ENCODE peak calls at places on chromosomes 1 and 21, in four cellular contexts. D, X, M and T are unnamed samples. For H3K27me3 and H3K4me1, the result is how much of the 10 kb centered on the place peaks cover.

GRCh38 chr1:221887091-221887746 is 145.3 kb upstream of the DUSP10 start:
- DNase-seq in D (peak), X (peak), M (peak), T (no peak)

GRCh38 chr1:171581766-171582165 is 40.3 kb upstream of the MYOCOS start:
- DNase-seq in D (no peak), M (no peak), X (no peak), T (no peak)

GRCh38 chr21:33855190-33855589 is 60.4 kb downstream of the ATP5PO start:
- DNase-seq in X (no peak), M (peak), D (no peak), T (no peak)

GRCh38 chr1:50420283-50420682 is 3.0 kb downstream of the DMRTA2 start:
- DNase-seq in X (no peak), D (no peak), M (peak), T (no peak)

GRCh38 chr1:228037401-228038386 is 30.9 kb downstream of the WNT3A start:
- DNase-seq in M (peak), X (peak), D (no peak), T (peak)

GRCh38 chr1:36223373-36223995 is 759 bp upstream of the THRAP3 start:
- DNase-seq in D (peak), X (peak), M (peak), T (peak)

GRCh38 chr1:115983584-115983983 is 7.3 kb downstream of the SLC22A15 start:
- DNase-seq in X (no peak), D (no peak), M (no peak), T (no peak)

GRCh38 chr1:61160526-61160925 is 78.2 kb downstream of the NFIA start:
- DNase-seq in M (no peak), D (no peak), X (no peak), T (no peak)

GRCh38 chr1:27603962-27604578 is at the start of gene AHDC1:
- DNase-seq in D (peak), X (peak), M (peak), T (peak)

GRCh38 chr1:211959680-211960079 is 75.7 kb downstream of the INTS7 start:
- DNase-seq in X (no peak), M (no peak), D (no peak), T (no peak)

GRCh38 chr1:47231314-47232186 is 475 bp downstream of the TAL1 start:
- DNase-seq in M (peak), D (peak), X (peak), T (peak)

GRCh38 chr1:232306269-232306911 is 323.5 kb downstream of the SIPA1L2 start:
- DNase-seq in X (no peak), M (peak), D (no peak), T (no peak)

GRCh38 chr1:246335126-246335525 is 172.0 kb downstream of the SMYD3 start:
- DNase-seq in M (no peak), X (no peak), D (no peak), T (no peak)

GRCh38 chr1:187092104-187092503 is 263.4 kb downstream of the PLA2G4A start:
- DNase-seq in M (no peak), X (no peak), D (no peak), T (no peak)

GRCh38 chr1:158177705-158178450 is 2.8 kb upstream of the CD1D start:
- DNase-seq in X (peak), D (peak), M (peak), T (peak)

GRCh38 chr21:25412090-25412489 is 195.2 kb downstream of the MRPL39 start:
- DNase-seq in M (no peak), D (no peak), X (no peak), T (no peak)

GRCh38 chr21:25405991-25406390 is 201.3 kb downstream of the MRPL39 start:
- DNase-seq in X (no peak), M (no peak), D (no peak), T (no peak)

GRCh38 chr21:25409992-25410391 is 197.3 kb downstream of the MRPL39 start:
- DNase-seq in X (no peak), D (no peak), M (no peak), T (no peak)

DNA sequence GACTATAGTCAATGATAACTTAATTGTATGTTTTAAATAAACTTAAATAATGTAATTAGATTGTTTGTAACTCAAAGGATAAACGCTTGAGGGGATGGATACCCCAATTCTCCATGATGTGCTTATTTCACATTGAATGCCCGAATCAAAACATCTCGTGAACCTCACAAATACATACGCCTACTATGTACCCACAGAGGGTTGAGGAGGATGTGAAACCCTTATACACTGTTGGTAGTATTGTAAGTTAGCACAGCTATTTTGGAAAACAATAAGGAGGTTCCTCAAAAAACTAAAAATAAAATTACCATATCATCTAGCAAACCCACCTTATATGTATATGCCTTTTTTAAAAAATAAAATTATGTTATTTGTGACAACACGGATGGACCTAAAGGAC is 198.6 kb downstream of the MRPL39 start:
- DNase-seq in M (no peak), X (no peak), D (no peak), T (no peak)
- H3K27me3 ChIP-seq in M (under half), X (under half), D (under half), T (under half)

GRCh38 chr1:67969446-67969845 is 81.0 kb downstream of the DIRAS3 start:
- DNase-seq in M (no peak), X (no peak), D (no peak), T (no peak)

GRCh38 chr1:67966666-67967009 is 83.8 kb downstream of the DIRAS3 start:
- DNase-seq in M (no peak), D (no peak), X (no peak), T (no peak)

GRCh38 chr1:67966001-67966665 is 84.3 kb downstream of the DIRAS3 start:
- DNase-seq in M (no peak), X (no peak), D (no peak), T (no peak)

GRCh38 chr1:67973061-67973460 is 77.4 kb downstream of the DIRAS3 start:
- DNase-seq in M (peak), X (no peak), D (no peak), T (no peak)

GRCh38 chr1:67970088-67970487 is 80.3 kb downstream of the DIRAS3 start:
- DNase-seq in X (no peak), D (no peak), M (no peak), T (peak)
- H3K4me1 ChIP-seq in X (under half), D (under half), M (under half), T (under half)

GRCh38 chr1:156690673-156691032 is 13.4 kb upstream of the NES start:
- DNase-seq in M (no peak), D (no peak), X (no peak), T (no peak)
- H3K27me3 ChIP-seq in M (under half), D (under half), X (under half), T (under half)

DNA sequence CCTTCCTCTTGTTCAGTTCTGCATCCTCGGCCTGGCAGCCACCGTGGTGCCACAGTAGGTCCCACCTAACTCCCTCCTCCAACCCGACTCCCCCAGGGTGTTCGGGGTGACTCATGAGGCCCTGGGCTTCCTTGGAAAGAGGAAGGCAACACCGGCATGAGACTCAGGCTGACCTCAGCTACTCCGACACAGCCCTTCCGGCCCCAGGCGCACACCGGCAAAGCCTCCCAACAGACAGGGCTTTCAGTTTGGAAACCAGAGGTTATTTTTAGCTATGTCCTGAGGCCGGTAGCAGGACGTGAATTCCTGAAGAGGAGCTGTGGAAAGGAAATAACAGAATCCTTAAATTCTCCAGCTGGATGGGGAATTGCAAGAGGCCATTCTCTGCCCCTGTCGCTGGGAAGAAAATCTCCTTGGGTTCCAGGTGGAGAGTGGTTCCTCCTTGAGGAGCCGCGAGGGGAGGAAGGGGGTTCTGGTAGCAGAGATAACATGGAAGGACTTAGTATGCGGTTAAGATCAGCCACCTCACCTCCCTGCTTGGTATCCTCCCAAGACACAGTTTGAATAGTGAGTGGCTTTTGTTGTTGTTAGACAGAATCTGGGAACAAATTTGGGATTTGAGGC is 24.4 kb downstream of the PLXNA2 start:
- DNase-seq in M (peak), D (no peak), X (no peak), T (no peak)
- H3K4me1 ChIP-seq in M (under half), D (under half), X (under half), T (under half)

GRCh38 chr1:41410462-41410861 is 49.2 kb downstream of the FOXO6 start:
- DNase-seq in D (no peak), M (no peak), X (no peak), T (no peak)
- H3K27me3 ChIP-seq in D (under half), M (under half), X (under half), T (under half)

GRCh38 chr1:3456964-3457909 is 2.8 kb downstream of the ARHGEF16 start:
- DNase-seq in D (no peak), M (no peak), X (no peak), T (no peak)

GRCh38 chr1:3454811-3455618 is 550 bp downstream of the ARHGEF16 start:
- DNase-seq in D (peak), M (peak), X (peak), T (peak)

GRCh38 chr1:3455630-3456448 is 1.4 kb downstream of the ARHGEF16 start:
- DNase-seq in M (no peak), X (no peak), D (no peak), T (no peak)

GRCh38 chr1:3457910-3458621 is 3.6 kb downstream of the ARHGEF16 start:
- DNase-seq in M (no peak), D (no peak), X (no peak), T (no peak)

DNA sequence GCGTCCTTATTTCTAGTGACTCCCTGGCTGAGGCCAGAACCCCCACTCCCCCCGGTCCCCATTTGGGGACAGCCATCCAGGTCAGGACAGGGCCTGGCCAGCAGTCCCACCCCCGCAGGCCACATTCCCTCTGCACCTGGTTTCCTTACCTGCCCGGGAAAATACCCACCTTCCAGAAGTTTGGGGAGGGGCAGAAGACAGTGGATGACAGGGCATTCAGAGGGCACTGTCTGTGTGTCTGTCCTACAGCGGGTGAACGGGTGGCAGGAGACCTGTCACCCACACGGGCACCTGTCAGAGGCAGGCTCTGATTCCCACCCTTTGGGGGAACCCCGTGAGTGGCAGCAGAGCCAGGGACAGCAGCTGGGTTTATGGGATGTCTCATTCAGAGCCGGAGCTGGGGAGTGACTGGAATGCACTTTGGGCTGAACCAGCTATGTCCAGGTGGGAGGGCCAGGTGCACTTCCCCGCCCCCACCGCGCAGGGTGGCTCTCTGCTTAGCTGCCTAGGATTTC is 2.0 kb downstream of the ARHGEF16 start:
- DNase-seq in D (no peak), X (no peak), M (no peak), T (no peak)
- H3K4me1 ChIP-seq in D (under half), X (half or more), M (under half), T (under half)

DNA sequence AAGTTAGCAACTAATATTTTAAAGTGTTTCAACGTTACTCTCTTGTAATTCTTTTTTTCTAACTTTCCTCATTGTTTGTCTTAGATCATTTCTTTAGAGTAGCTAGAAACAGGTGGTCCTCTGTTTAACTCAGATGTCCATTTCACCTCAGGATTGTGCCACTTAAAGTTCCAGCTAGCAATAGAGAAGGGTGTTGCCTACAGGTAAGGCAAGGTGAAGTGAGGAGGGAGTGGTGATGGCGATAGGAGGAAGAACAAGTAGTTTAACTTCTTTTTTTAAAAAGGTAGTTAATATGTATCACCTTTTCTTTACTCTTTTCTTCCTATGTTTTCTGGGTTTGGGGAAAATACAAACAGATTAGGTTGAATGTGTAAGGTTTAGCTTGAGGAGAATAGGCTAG is 44.4 kb downstream of the ABCD3 start:
- DNase-seq in X (no peak), D (no peak), M (no peak), T (no peak)
- H3K27me3 ChIP-seq in X (under half), D (under half), M (under half), T (under half)

GRCh38 chr1:209076688-209077087 is 506.8 kb upstream of the CAMK1G start:
- DNase-seq in M (peak), D (no peak), X (no peak), T (peak)

GRCh38 chr1:209073879-209074278 is 509.6 kb upstream of the CAMK1G start:
- DNase-seq in M (no peak), D (no peak), X (no peak), T (no peak)

GRCh38 chr1:209074575-209075250 is 508.8 kb upstream of the CAMK1G start:
- DNase-seq in D (no peak), M (no peak), X (no peak), T (no peak)

GRCh38 chr1:209072481-209072880 is 511.0 kb upstream of the CAMK1G start:
- DNase-seq in X (no peak), M (no peak), D (no peak), T (no peak)
- H3K4me1 ChIP-seq in X (under half), M (under half), D (under half), T (under half)